ENCODE peak calls at places on chromosomes 13 and 19, in eight cellular contexts. E is activated naive CD8-positive, alpha-beta T cell treated with anti-CD3 and anti-CD28 coated beads for 36 hours; Y is fibroblast of the aortic adventitia; I is H9; N is fibroblast of gingiva; F is EL; R is cardiac muscle cell; S is GM23248. L is an unnamed sample.

GRCh38 chr13:111658150-111659100 is 338.0 kb downstream of the TEX29 start:
- DNase-seq in E (no peak), Y (no peak), I (peak), N (no peak), F (no peak), R (no peak), S (no peak), L (no peak)

GRCh38 chr19:6906559-6906958 is 19.2 kb downstream of the ADGRE1 start:
- DNase-seq in E (no peak), Y (no peak), I (no peak), N (no peak), F (no peak), R (no peak), S (no peak), L (no peak)

GRCh38 chr13:32087955-32088747 is 56.6 kb downstream of the FRY start:
- DNase-seq in E (no peak), Y (no peak), I (no peak), N (no peak), F (peak), R (no peak), S (peak), L (no peak)

GRCh38 chr19:1324792-1325567 is 39.3 kb downstream of the EFNA2 start:
- DNase-seq in E (peak), Y (peak), I (no peak), N (peak), F (peak), R (peak), S (peak), L (peak)

GRCh38 chr13:67075239-67075638 is 154.9 kb downstream of the PCDH9 start:
- DNase-seq in E (no peak), Y (peak), I (no peak), N (peak), F (peak), R (peak), S (no peak), L (no peak)

GRCh38 chr19:7874857-7875393 is 735 bp upstream of the PRR36 start:
- DNase-seq in E (no peak), Y (no peak), I (no peak), N (no peak), F (no peak), R (no peak), S (no peak), L (no peak)

GRCh38 chr19:5246554-5247155 is 94.0 kb downstream of the PTPRS start:
- DNase-seq in E (peak), Y (no peak), I (no peak), N (no peak), F (no peak), R (no peak), S (no peak), L (no peak)

GRCh38 chr13:76319921-76320320 is 566.3 kb downstream of the KCTD12 start:
- DNase-seq in E (no peak), Y (peak), I (no peak), N (no peak), F (no peak), R (no peak), S (no peak), L (no peak)

GRCh38 chr19:1446713-1447564 is 3.0 kb upstream of the APC2 start:
- DNase-seq in E (no peak), Y (no peak), I (peak), N (no peak), F (no peak), R (no peak), S (peak), L (no peak)

GRCh38 chr19:18464646-18465045 is 26.7 kb upstream of the ISYNA1 start:
- DNase-seq in E (no peak), Y (peak), I (no peak), N (peak), F (peak), R (peak), S (peak), L (no peak)

GRCh38 chr13:33467556-33467955 is 182.0 kb upstream of the STARD13 start:
- DNase-seq in E (no peak), Y (no peak), I (no peak), N (no peak), F (no peak), R (no peak), S (no peak), L (no peak)

GRCh38 chr13:100513987-100514670 is 74.5 kb downstream of the GGACT start:
- DNase-seq in E (no peak), Y (peak), I (peak), N (peak), F (no peak), R (peak), S (no peak), L (no peak)

GRCh38 chr13:101916108-101916757 is 463.8 kb downstream of the ITGBL1 start:
- DNase-seq in E (no peak), Y (no peak), I (peak), N (peak), F (no peak), R (peak), S (peak), L (peak)

GRCh38 chr19:45113628-45114027 is 20.6 kb downstream of the PPP1R37 start:
- DNase-seq in E (no peak), Y (no peak), I (no peak), N (no peak), F (no peak), R (no peak), S (no peak), L (no peak)

GRCh38 chr19:13012690-13013608 is 17.7 kb downstream of the NFIX start:
- DNase-seq in E (peak), Y (peak), I (peak), N (peak), F (peak), R (peak), S (peak), L (peak)

GRCh38 chr19:40751065-40751923 is at the start of gene SNRPA:
- DNase-seq in E (peak), Y (peak), I (peak), N (peak), F (peak), R (peak), S (peak), L (peak)

GRCh38 chr13:87538366-87539052 is 132.7 kb upstream of the SLITRK5 start:
- DNase-seq in E (no peak), Y (no peak), I (no peak), N (no peak), F (no peak), R (no peak), S (no peak), L (no peak)

GRCh38 chr13:42039946-42040729 is 8.3 kb upstream of the DGKH start:
- DNase-seq in E (peak), Y (peak), I (peak), N (peak), F (peak), R (peak), S (peak), L (peak)

GRCh38 chr19:2332341-2333026 is 4.0 kb downstream of the SPPL2B start:
- DNase-seq in E (peak), Y (no peak), I (no peak), N (no peak), F (no peak), R (no peak), S (no peak), L (no peak)

GRCh38 chr13:20679879-20680278 is 23.6 kb upstream of the IL17D start:
- DNase-seq in E (no peak), Y (no peak), I (no peak), N (no peak), F (no peak), R (no peak), S (no peak), L (no peak)

GRCh38 chr19:4030552-4030951 is 23.0 kb downstream of the PIAS4 start:
- DNase-seq in E (no peak), Y (no peak), I (no peak), N (no peak), F (no peak), R (no peak), S (no peak), L (no peak)

GRCh38 chr13:112814905-112815585 is 125.2 kb downstream of the ATP11A start:
- DNase-seq in E (no peak), Y (peak), I (no peak), N (no peak), F (peak), R (peak), S (peak), L (no peak)

L was measured in RPMI7951.